ENCODE peak calls at places on chromosome 5, in ten cellular contexts. F, P, B, Z, O, C, V, I, S and W are unnamed samples.

GRCh38 chr5:14879393-14879792 is 7.8 kb upstream of the ANKH start:
- DNase-seq in F (no peak), C (no peak), V (no peak), I (no peak), Z (no peak), O (no peak), B (no peak), P (no peak), S (no peak), W (no peak)

GRCh38 chr5:81601912-81602311 is 149.0 kb downstream of the SSBP2 start:
- DNase-seq in Z (no peak), O (no peak), P (no peak), S (no peak), C (no peak), I (peak), F (no peak), V (no peak), B (no peak), W (no peak)

GRCh38 chr5:128358826-128359225 is 179.2 kb downstream of the FBN2 start:
- DNase-seq in O (no peak), Z (no peak), B (no peak), F (no peak), P (no peak), V (no peak), I (peak), C (no peak), S (no peak), W (no peak)

GRCh38 chr5:137858223-137858916 is 9.3 kb upstream of the MYOT start:
- DNase-seq in C (no peak), V (no peak), Z (no peak), P (no peak), F (no peak), O (no peak), B (no peak), I (peak), S (no peak), W (no peak)

GRCh38 chr5:160009591-160009989 is 651 bp downstream of the TTC1 start:
- DNase-seq in V (no peak), C (no peak), P (no peak), I (no peak), B (no peak), O (no peak), Z (no peak), S (no peak), F (no peak), W (no peak)

GRCh38 chr5:345404-346195 is 24.1 kb downstream of the AHRR start:
- DNase-seq in I (no peak), O (no peak), C (no peak), Z (no peak), B (no peak), F (no peak), V (no peak), P (no peak), S (peak), W (no peak)

GRCh38 chr5:138954257-138955012 is 79.3 kb upstream of the LRRTM2 start:
- DNase-seq in O (no peak), V (peak), Z (peak), P (no peak), I (no peak), F (no peak), S (no peak), B (no peak), C (no peak), W (no peak)

GRCh38 chr5:14357441-14357840 is 214.3 kb downstream of the TRIO start:
- DNase-seq in Z (no peak), P (peak), F (no peak), O (no peak), I (no peak), B (no peak), V (no peak), C (no peak), S (no peak), W (no peak)

GRCh38 chr5:52961238-52961637 is 27.9 kb upstream of the ITGA2 start:
- DNase-seq in V (no peak), B (no peak), F (no peak), P (peak), C (no peak), I (no peak), Z (no peak), S (no peak), O (no peak), W (peak)

GRCh38 chr5:100827481-100827889 is 75.6 kb downstream of the ST8SIA4 start:
- DNase-seq in F (no peak), C (no peak), P (peak), V (no peak), O (peak), Z (no peak), B (no peak), I (no peak), S (no peak), W (peak)

GRCh38 chr5:77103457-77103856 is 16.4 kb upstream of the ZBED3 start:
- DNase-seq in V (no peak), O (no peak), F (no peak), P (no peak), Z (no peak), B (peak), S (no peak), I (no peak), C (no peak), W (no peak)

GRCh38 chr5:156896545-156896944 is 46.5 kb downstream of the PPP1R2B start:
- DNase-seq in B (no peak), F (no peak), V (no peak), P (no peak), I (no peak), C (no peak), O (no peak), S (no peak), Z (peak), W (no peak)

GRCh38 chr5:152717393-152717792 is 312.3 kb upstream of the NMUR2 start:
- DNase-seq in C (no peak), V (no peak), S (no peak), F (no peak), B (no peak), I (no peak), O (no peak), Z (no peak), P (no peak), W (no peak)

GRCh38 chr5:181159286-181160143 is 12.1 kb downstream of the OR2V2 start:
- DNase-seq in F (peak), P (peak), S (peak), Z (peak), V (peak), I (peak), B (peak), O (peak), C (peak), W (peak)

GRCh38 chr5:36279054-36279698 is 22.5 kb downstream of the RANBP3L start:
- DNase-seq in S (no peak), O (no peak), I (no peak), P (no peak), F (no peak), V (no peak), B (no peak), Z (no peak), C (no peak), W (no peak)

GRCh38 chr5:102930244-102930643 is 175.1 kb downstream of the PAM start:
- DNase-seq in B (no peak), S (no peak), F (no peak), O (no peak), P (no peak), I (no peak), V (no peak), Z (no peak), C (no peak), W (no peak)

GRCh38 chr5:51411917-51412316 is 28.7 kb downstream of the ISL1 start:
- DNase-seq in C (no peak), Z (no peak), S (no peak), O (no peak), P (no peak), I (no peak), V (no peak), B (no peak), F (no peak), W (no peak)

GRCh38 chr5:172091956-172092732 is 85.7 kb upstream of the FBXW11 start:
- DNase-seq in P (no peak), B (no peak), V (peak), F (no peak), C (no peak), O (no peak), I (no peak), S (no peak), Z (peak), W (no peak)

GRCh38 chr5:132961887-132962286 is 1.5 kb downstream of the AFF4 start:
- DNase-seq in Z (no peak), I (peak), P (no peak), F (no peak), S (no peak), V (no peak), C (peak), O (no peak), B (no peak), W (no peak)

GRCh38 chr5:132267931-132268501 is 10.5 kb downstream of the PDLIM4 start:
- DNase-seq in F (no peak), I (no peak), Z (peak), B (no peak), O (no peak), V (peak), S (no peak), C (no peak), P (no peak), W (peak)

GRCh38 chr5:36878421-36879088 is 2.0 kb downstream of the NIPBL start:
- DNase-seq in F (no peak), P (peak), Z (no peak), C (no peak), S (peak), O (no peak), B (no peak), I (peak), V (peak), W (peak)

GRCh38 chr5:109231331-109231730 is 178.4 kb downstream of the PJA2 start:
- DNase-seq in C (no peak), I (no peak), S (no peak), F (no peak), P (no peak), V (no peak), O (no peak), B (no peak), Z (no peak), W (no peak)

GRCh38 chr5:178532666-178533065 is 57.5 kb downstream of the COL23A1 start:
- DNase-seq in V (no peak), C (no peak), S (no peak), F (no peak), Z (no peak), I (no peak), B (no peak), P (no peak), O (no peak), W (no peak)

GRCh38 chr5:141883184-141883947 is 5.2 kb upstream of the PCDH1 start:
- DNase-seq in B (no peak), I (peak), Z (no peak), P (no peak), F (no peak), S (peak), V (peak), C (peak), O (peak), W (no peak)

GRCh38 chr5:28678899-28679298 is 1640.5 kb upstream of the CDH9 start:
- DNase-seq in B (no peak), F (no peak), S (no peak), O (no peak), P (no peak), I (no peak), C (no peak), Z (no peak), V (no peak), W (no peak)

GRCh38 chr5:96348536-96348935 is 84.5 kb downstream of the PCSK1 start:
- DNase-seq in S (no peak), P (no peak), I (no peak), O (no peak), F (no peak), C (no peak), V (no peak), B (no peak), Z (no peak), W (no peak)

GRCh38 chr5:106940986-106941385 is 729.8 kb downstream of the EFNA5 start:
- DNase-seq in P (no peak), S (no peak), Z (no peak), F (no peak), O (peak), I (no peak), V (no peak), B (no peak), C (peak), W (no peak)

GRCh38 chr5:27708579-27708978 is 670.2 kb upstream of the CDH9 start:
- DNase-seq in B (no peak), P (no peak), F (no peak), C (no peak), V (no peak), Z (no peak), I (no peak), O (peak), S (no peak), W (no peak)

GRCh38 chr5:179152941-179153340 is 92.8 kb downstream of the ZNF354C start:
- DNase-seq in V (no peak), I (no peak), S (peak), C (no peak), O (no peak), B (no peak), F (no peak), Z (no peak), P (no peak), W (no peak)

GRCh38 chr5:135602882-135603721 is 24.3 kb upstream of the CXCL14 start:
- DNase-seq in B (no peak), I (no peak), F (peak), Z (peak), S (no peak), P (no peak), O (no peak), C (no peak), V (no peak), W (peak)

GRCh38 chr5:43295202-43295601 is 18.0 kb downstream of the HMGCS1 start:
- DNase-seq in O (no peak), Z (no peak), V (no peak), P (no peak), I (no peak), C (no peak), F (no peak), B (no peak), S (no peak), W (no peak)

GRCh38 chr5:126777257-126777973 is 479 bp downstream of the LMNB1 start:
- DNase-seq in S (peak), F (no peak), B (peak), C (peak), I (peak), O (peak), Z (peak), V (peak), P (peak), W (peak)

GRCh38 chr5:168292783-168293696 is 1.6 kb downstream of the WWC1 start:
- DNase-seq in I (no peak), C (no peak), V (no peak), B (no peak), Z (no peak), O (no peak), S (no peak), F (no peak), P (no peak), W (no peak)

GRCh38 chr5:133715622-133716021 is 103.3 kb upstream of the FSTL4 start:
- DNase-seq in O (no peak), S (no peak), P (no peak), B (no peak), Z (peak), C (no peak), V (no peak), I (no peak), F (no peak), W (no peak)

GRCh38 chr5:7320641-7321170 is 75.2 kb upstream of the ADCY2 start:
- DNase-seq in O (no peak), V (no peak), Z (no peak), B (no peak), I (no peak), P (no peak), F (no peak), S (no peak), C (no peak), W (no peak)

GRCh38 chr5:108521841-108522506 is 140.1 kb upstream of the FBXL17 start:
- DNase-seq in Z (no peak), C (no peak), V (no peak), I (peak), F (no peak), S (no peak), P (no peak), O (peak), B (no peak), W (no peak)

GRCh38 chr5:149227168-149227826 is 44.4 kb upstream of the AFAP1L1 start:
- DNase-seq in V (no peak), Z (no peak), B (no peak), F (no peak), S (no peak), O (peak), C (no peak), P (no peak), I (peak), W (no peak)

DNA sequence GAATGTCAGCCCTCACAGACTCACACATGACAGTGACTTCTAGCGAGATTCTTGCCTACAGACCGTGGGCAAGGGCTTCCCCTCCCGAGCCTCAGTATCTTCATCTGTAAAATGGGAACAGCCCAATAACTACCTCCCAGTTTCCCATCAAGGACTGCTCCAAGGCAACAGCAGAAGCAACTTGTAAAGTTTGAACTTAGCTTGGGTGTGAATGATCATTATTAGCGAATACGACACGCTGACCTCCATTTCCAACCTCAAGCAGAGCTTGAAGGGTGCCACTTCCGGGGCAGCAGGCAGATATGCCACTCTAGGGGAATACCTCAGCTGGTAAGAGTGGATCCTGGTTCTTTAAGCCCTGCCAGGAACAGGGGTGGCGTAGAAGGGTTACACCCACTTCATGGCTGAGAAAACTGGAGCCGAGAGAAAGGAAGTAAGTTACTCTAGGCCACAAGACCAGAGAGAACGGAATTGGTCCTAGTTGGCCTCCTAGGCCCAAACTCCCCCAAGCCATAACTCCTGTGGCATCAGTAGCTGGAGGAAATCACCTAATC is 2.0 kb downstream of the RNF44 start:
- DNase-seq in V (no peak), I (peak), Z (no peak), C (no peak), S (no peak), B (no peak), O (peak), F (no peak), P (peak), W (no peak)
- TF ChIP-seq POLR2A in V (no peak), I (no peak), Z (no peak), C (no peak), S (no peak), B (no peak), O (no peak), F (no peak), P (no peak), W (no peak)

DNA sequence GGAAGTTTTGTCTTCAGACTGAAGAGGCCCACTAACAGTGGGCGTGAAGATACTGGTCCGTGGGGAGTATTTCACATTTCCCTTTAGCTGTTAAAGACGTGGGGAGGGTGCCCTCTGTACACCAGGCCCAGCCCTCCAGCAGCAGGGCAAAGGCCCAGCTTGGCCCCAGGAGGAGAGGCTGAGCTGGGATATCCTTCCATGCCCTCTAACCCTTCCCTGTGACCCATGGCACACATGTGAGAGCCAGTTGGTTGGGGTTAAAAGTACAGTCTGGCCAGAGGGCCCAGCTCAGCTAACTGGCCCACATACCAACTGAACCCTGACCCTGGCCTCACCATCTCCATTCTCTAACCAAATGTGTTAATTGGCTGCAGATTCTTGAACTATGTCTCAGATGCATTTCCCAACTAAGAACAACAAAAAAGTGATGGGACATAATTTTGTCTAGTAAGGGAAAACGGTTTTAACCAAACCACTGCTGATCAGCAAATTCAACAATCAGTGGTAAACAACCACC is 74.4 kb downstream of the LHFPL2 start:
- DNase-seq in F (no peak), V (no peak), I (no peak), O (no peak), Z (no peak), S (no peak), C (no peak), B (no peak), P (no peak), W (no peak)
- H3K4me3 ChIP-seq in F (no peak), V (no peak), I (no peak), O (no peak), Z (no peak), S (no peak), C (no peak), B (no peak), P (no peak), W (no peak)

DNA sequence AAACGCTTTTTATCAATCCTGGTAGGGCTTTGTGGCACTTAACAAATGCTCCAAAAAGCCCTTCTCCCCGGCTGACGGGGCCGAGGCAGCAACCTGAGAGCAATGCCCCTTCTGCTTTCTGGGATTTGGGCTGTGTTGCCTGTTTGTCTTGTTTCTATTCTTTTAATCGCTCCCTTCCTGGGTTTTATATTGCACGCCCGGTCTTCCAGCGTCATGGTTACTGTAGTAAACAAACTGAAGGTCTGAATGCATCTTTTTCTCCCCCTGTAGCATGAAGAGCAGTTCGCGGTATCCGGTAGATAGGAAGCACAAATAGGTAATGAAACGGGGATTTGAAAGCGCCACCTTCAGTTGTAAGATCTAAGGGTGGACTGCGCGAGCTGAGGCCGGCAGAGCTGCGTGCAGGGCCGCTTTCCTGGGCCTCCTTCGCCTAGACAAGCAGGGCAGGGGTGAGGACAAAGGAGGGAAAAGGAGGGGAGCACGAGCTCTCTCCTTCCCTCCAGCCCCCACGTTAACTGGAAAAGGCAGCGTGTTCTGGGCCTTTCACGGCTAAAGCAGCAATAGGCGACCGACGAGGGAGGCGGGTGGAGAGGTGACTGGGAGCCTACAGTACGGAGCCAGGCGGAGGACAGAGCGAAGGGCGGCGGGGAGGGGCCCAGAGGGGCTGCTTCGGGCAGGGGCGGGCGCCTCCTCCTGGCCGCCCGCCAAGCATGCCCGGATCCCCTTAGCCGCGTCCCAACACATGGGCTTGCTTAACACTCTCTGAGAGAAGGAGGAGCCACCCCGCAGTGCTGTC is 49.3 kb upstream of the ZNF366 start:
- DNase-seq in Z (peak), V (peak), P (peak), S (peak), O (peak), B (peak), F (no peak), I (peak), C (peak), W (peak)
- TF ChIP-seq CTCF in Z (no peak), V (no peak), P (peak), S (no peak), O (peak), B (no peak), F (no peak), I (peak), C (no peak), W (no peak)

GRCh38 chr5:123511290-123511647 is 708 bp upstream of the CSNK1G3 start:
- DNase-seq in C (no peak), V (no peak), P (no peak), O (no peak), S (no peak), Z (no peak), F (no peak), B (no peak), I (peak), W (no peak)

GRCh38 chr5:123514615-123515355 is 2.8 kb downstream of the CSNK1G3 start:
- DNase-seq in S (no peak), P (no peak), F (no peak), V (no peak), O (no peak), I (no peak), Z (no peak), C (no peak), B (no peak), W (no peak)

GRCh38 chr5:123512631-123513461 is 869 bp downstream of the CSNK1G3 start:
- DNase-seq in P (peak), C (peak), I (peak), B (peak), S (peak), V (peak), O (peak), F (no peak), Z (peak), W (peak)

GRCh38 chr5:123508441-123508840 is 3.5 kb upstream of the CSNK1G3 start:
- DNase-seq in V (no peak), C (no peak), B (no peak), P (no peak), I (no peak), O (no peak), F (no peak), Z (no peak), S (no peak), W (no peak)

GRCh38 chr5:123511648-123512605 is at the start of gene CSNK1G3:
- DNase-seq in S (peak), V (peak), C (peak), F (peak), O (peak), P (peak), B (peak), Z (peak), I (peak), W (peak)
- TF ChIP-seq POLR2A in S (peak), V (peak), C (peak), F (peak), O (peak), P (peak), B (peak), Z (peak), I (peak), W (peak)

GRCh38 chr5:158876263-158876942 is 223.3 kb downstream of the EBF1 start:
- DNase-seq in O (no peak), F (peak), C (no peak), I (no peak), Z (no peak), B (no peak), S (no peak), V (no peak), P (no peak), W (no peak)
- H3K4me3 ChIP-seq in O (no peak), F (no peak), C (no peak), I (no peak), Z (no peak), B (no peak), S (no peak), V (no peak), P (no peak), W (no peak)